ENCODE peak calls at places on chromosomes 11 and 22, in seven cellular contexts. One of them, this sample, is unnamed.

GRCh38 chr11:70755410-70756158 is 357.3 kb downstream of the CTTN start:
- DNase-seq in fibroblast of mammary gland: peak; percentile 45
- DNase-seq in activated naive CD4-positive, alpha-beta T cell treated with Interleukin-2 at 50 U/mL for 16 hours: peak; percentile 55
- DNase-seq in activated T-cell treated with anti-CD3 and anti-CD28 coated beads for 48 hours: peak; percentile 62
- DNase-seq in trophoblast cell: peak; percentile 71
- DNase-seq in A549: peak; percentile 75
- DNase-seq in colonic mucosa: peak; percentile 75
- DNase-seq in this sample: peak; percentile 64

GRCh38 chr11:108340958-108341357 is 118.1 kb downstream of the ATM start:
- DNase-seq in activated T-cell treated with anti-CD3 and anti-CD28 coated beads for 48 hours: no peak
- DNase-seq in trophoblast cell: peak; percentile 85
- DNase-seq in fibroblast of mammary gland: no peak
- DNase-seq in colonic mucosa: no peak
- DNase-seq in activated naive CD4-positive, alpha-beta T cell treated with Interleukin-2 at 50 U/mL for 16 hours: no peak
- DNase-seq in A549: peak; percentile 7
- DNase-seq in this sample: no peak

GRCh38 chr22:43435851-43436535 is 24.2 kb downstream of the MPPED1 start:
- DNase-seq in colonic mucosa: no peak
- DNase-seq in activated T-cell treated with anti-CD3 and anti-CD28 coated beads for 48 hours: no peak
- DNase-seq in trophoblast cell: no peak
- DNase-seq in fibroblast of mammary gland: no peak
- DNase-seq in A549: no peak
- DNase-seq in activated naive CD4-positive, alpha-beta T cell treated with Interleukin-2 at 50 U/mL for 16 hours: no peak
- DNase-seq in this sample: no peak

GRCh38 chr22:19330865-19331418 is 39.4 kb upstream of the CLTCL1 start:
- DNase-seq in A549: no peak
- DNase-seq in colonic mucosa: no peak
- DNase-seq in activated T-cell treated with anti-CD3 and anti-CD28 coated beads for 48 hours: no peak
- DNase-seq in trophoblast cell: no peak
- DNase-seq in fibroblast of mammary gland: no peak
- DNase-seq in activated naive CD4-positive, alpha-beta T cell treated with Interleukin-2 at 50 U/mL for 16 hours: no peak
- DNase-seq in this sample: no peak

GRCh38 chr22:44616461-44616860 is 85.5 kb upstream of the PRR5 start:
- DNase-seq in trophoblast cell: no peak
- DNase-seq in activated T-cell treated with anti-CD3 and anti-CD28 coated beads for 48 hours: no peak
- DNase-seq in A549: no peak
- DNase-seq in colonic mucosa: no peak
- DNase-seq in activated naive CD4-positive, alpha-beta T cell treated with Interleukin-2 at 50 U/mL for 16 hours: no peak
- DNase-seq in fibroblast of mammary gland: no peak
- DNase-seq in this sample: no peak

GRCh38 chr22:23533771-23534191 is 46.3 kb downstream of the IGLL1 start:
- DNase-seq in activated T-cell treated with anti-CD3 and anti-CD28 coated beads for 48 hours: no peak
- DNase-seq in fibroblast of mammary gland: no peak
- DNase-seq in colonic mucosa: peak; percentile 68
- DNase-seq in A549: peak; percentile 28
- DNase-seq in activated naive CD4-positive, alpha-beta T cell treated with Interleukin-2 at 50 U/mL for 16 hours: no peak
- DNase-seq in trophoblast cell: no peak
- DNase-seq in this sample: no peak

GRCh38 chr11:124674168-124674517 is 439 bp downstream of the SPA17 start:
- DNase-seq in trophoblast cell: no peak
- DNase-seq in colonic mucosa: peak; percentile 24
- DNase-seq in activated naive CD4-positive, alpha-beta T cell treated with Interleukin-2 at 50 U/mL for 16 hours: no peak
- DNase-seq in A549: no peak
- DNase-seq in fibroblast of mammary gland: no peak
- DNase-seq in activated T-cell treated with anti-CD3 and anti-CD28 coated beads for 48 hours: no peak
- DNase-seq in this sample: no peak

GRCh38 chr11:125412177-125412496 is 83.9 kb downstream of the FEZ1 start:
- DNase-seq in colonic mucosa: no peak
- DNase-seq in activated T-cell treated with anti-CD3 and anti-CD28 coated beads for 48 hours: no peak
- DNase-seq in fibroblast of mammary gland: no peak
- DNase-seq in A549: no peak
- DNase-seq in activated naive CD4-positive, alpha-beta T cell treated with Interleukin-2 at 50 U/mL for 16 hours: no peak
- DNase-seq in trophoblast cell: no peak
- DNase-seq in this sample: no peak

GRCh38 chr11:123525072-123525471 is 95.0 kb downstream of the GRAMD1B start:
- DNase-seq in trophoblast cell: no peak
- DNase-seq in A549: no peak
- DNase-seq in activated naive CD4-positive, alpha-beta T cell treated with Interleukin-2 at 50 U/mL for 16 hours: no peak
- DNase-seq in activated T-cell treated with anti-CD3 and anti-CD28 coated beads for 48 hours: no peak
- DNase-seq in colonic mucosa: no peak
- DNase-seq in fibroblast of mammary gland: no peak
- DNase-seq in this sample: no peak

GRCh38 chr11:72353861-72354260 is 80.5 kb downstream of the CLPB start:
- DNase-seq in trophoblast cell: no peak
- DNase-seq in activated T-cell treated with anti-CD3 and anti-CD28 coated beads for 48 hours: no peak
- DNase-seq in colonic mucosa: no peak
- DNase-seq in activated naive CD4-positive, alpha-beta T cell treated with Interleukin-2 at 50 U/mL for 16 hours: no peak
- DNase-seq in fibroblast of mammary gland: peak; percentile 36
- DNase-seq in A549: peak; percentile 31
- DNase-seq in this sample: peak; percentile 22

GRCh38 chr22:36104988-36105387 is 55.6 kb downstream of the APOL3 start:
- DNase-seq in A549: no peak
- DNase-seq in fibroblast of mammary gland: peak; percentile 44
- DNase-seq in activated T-cell treated with anti-CD3 and anti-CD28 coated beads for 48 hours: no peak
- DNase-seq in colonic mucosa: no peak
- DNase-seq in trophoblast cell: no peak
- DNase-seq in activated naive CD4-positive, alpha-beta T cell treated with Interleukin-2 at 50 U/mL for 16 hours: no peak
- DNase-seq in this sample: no peak

GRCh38 chr11:22521226-22521625 is 104.4 kb downstream of the FANCF start:
- DNase-seq in A549: peak; percentile 26
- DNase-seq in fibroblast of mammary gland: peak; percentile 75
- DNase-seq in colonic mucosa: no peak
- DNase-seq in trophoblast cell: peak; percentile 72
- DNase-seq in activated naive CD4-positive, alpha-beta T cell treated with Interleukin-2 at 50 U/mL for 16 hours: no peak
- DNase-seq in activated T-cell treated with anti-CD3 and anti-CD28 coated beads for 48 hours: no peak
- DNase-seq in this sample: peak; percentile 27

GRCh38 chr11:95671768-95672167 is 117.8 kb downstream of the FAM76B start:
- DNase-seq in colonic mucosa: no peak
- DNase-seq in A549: no peak
- DNase-seq in fibroblast of mammary gland: peak; percentile 29
- DNase-seq in activated naive CD4-positive, alpha-beta T cell treated with Interleukin-2 at 50 U/mL for 16 hours: no peak
- DNase-seq in trophoblast cell: no peak
- DNase-seq in activated T-cell treated with anti-CD3 and anti-CD28 coated beads for 48 hours: no peak
- DNase-seq in this sample: no peak

GRCh38 chr22:36360871-36361383 is 26.8 kb downstream of the MYH9 start:
- DNase-seq in A549: no peak
- DNase-seq in activated naive CD4-positive, alpha-beta T cell treated with Interleukin-2 at 50 U/mL for 16 hours: no peak
- DNase-seq in colonic mucosa: no peak
- DNase-seq in trophoblast cell: no peak
- DNase-seq in activated T-cell treated with anti-CD3 and anti-CD28 coated beads for 48 hours: no peak
- DNase-seq in fibroblast of mammary gland: no peak
- DNase-seq in this sample: no peak

GRCh38 chr11:115717215-115717584 is 213.0 kb upstream of the CADM1 start:
- DNase-seq in colonic mucosa: no peak
- DNase-seq in fibroblast of mammary gland: no peak
- DNase-seq in activated T-cell treated with anti-CD3 and anti-CD28 coated beads for 48 hours: no peak
- DNase-seq in activated naive CD4-positive, alpha-beta T cell treated with Interleukin-2 at 50 U/mL for 16 hours: no peak
- DNase-seq in trophoblast cell: no peak
- DNase-seq in A549: no peak
- DNase-seq in this sample: no peak

GRCh38 chr22:39663751-39664150 is 93.2 kb downstream of the CACNA1I start:
- DNase-seq in activated T-cell treated with anti-CD3 and anti-CD28 coated beads for 48 hours: no peak
- DNase-seq in fibroblast of mammary gland: no peak
- DNase-seq in A549: peak; percentile 8
- DNase-seq in colonic mucosa: peak; percentile 73
- DNase-seq in activated naive CD4-positive, alpha-beta T cell treated with Interleukin-2 at 50 U/mL for 16 hours: no peak
- DNase-seq in trophoblast cell: no peak
- DNase-seq in this sample: no peak

GRCh38 chr11:77637345-77638165 is at the start of gene CLNS1A:
- DNase-seq in activated naive CD4-positive, alpha-beta T cell treated with Interleukin-2 at 50 U/mL for 16 hours: peak; percentile 82
- DNase-seq in colonic mucosa: peak; percentile 93
- DNase-seq in A549: peak; percentile 93
- DNase-seq in fibroblast of mammary gland: peak; percentile 89
- DNase-seq in trophoblast cell: peak; percentile 75
- DNase-seq in activated T-cell treated with anti-CD3 and anti-CD28 coated beads for 48 hours: peak; percentile 77
- DNase-seq in this sample: peak; percentile 95

GRCh38 chr11:66600219-66600923 is 7.4 kb downstream of the CCS start:
- DNase-seq in colonic mucosa: no peak
- DNase-seq in activated T-cell treated with anti-CD3 and anti-CD28 coated beads for 48 hours: no peak
- DNase-seq in fibroblast of mammary gland: peak; percentile 45
- DNase-seq in A549: no peak
- DNase-seq in activated naive CD4-positive, alpha-beta T cell treated with Interleukin-2 at 50 U/mL for 16 hours: no peak
- DNase-seq in trophoblast cell: no peak
- DNase-seq in this sample: no peak

GRCh38 chr22:37657590-37658132 is 862 bp upstream of the PDXP start:
- DNase-seq in activated naive CD4-positive, alpha-beta T cell treated with Interleukin-2 at 50 U/mL for 16 hours: no peak
- DNase-seq in fibroblast of mammary gland: no peak
- DNase-seq in trophoblast cell: no peak
- DNase-seq in colonic mucosa: no peak
- DNase-seq in A549: no peak
- DNase-seq in activated T-cell treated with anti-CD3 and anti-CD28 coated beads for 48 hours: no peak
- DNase-seq in this sample: no peak

GRCh38 chr11:296206-296975 is 2.9 kb downstream of the IFITM5 start:
- DNase-seq in colonic mucosa: no peak
- DNase-seq in activated T-cell treated with anti-CD3 and anti-CD28 coated beads for 48 hours: no peak
- DNase-seq in activated naive CD4-positive, alpha-beta T cell treated with Interleukin-2 at 50 U/mL for 16 hours: no peak
- DNase-seq in fibroblast of mammary gland: no peak
- DNase-seq in A549: no peak
- DNase-seq in trophoblast cell: no peak
- DNase-seq in this sample: no peak

GRCh38 chr11:64334764-64335741 is 5.0 kb upstream of the CCDC88B start:
- DNase-seq in trophoblast cell: peak; percentile 97
- DNase-seq in activated naive CD4-positive, alpha-beta T cell treated with Interleukin-2 at 50 U/mL for 16 hours: no peak
- DNase-seq in activated T-cell treated with anti-CD3 and anti-CD28 coated beads for 48 hours: peak; percentile 62
- DNase-seq in A549: peak; percentile 96
- DNase-seq in colonic mucosa: peak; percentile 80
- DNase-seq in fibroblast of mammary gland: peak; percentile 94
- DNase-seq in this sample: peak; percentile 95

GRCh38 chr11:117187007-117187406 is 8.5 kb downstream of the SIDT2 start:
- DNase-seq in colonic mucosa: peak; percentile 27
- DNase-seq in A549: no peak
- DNase-seq in activated T-cell treated with anti-CD3 and anti-CD28 coated beads for 48 hours: no peak
- DNase-seq in trophoblast cell: no peak
- DNase-seq in activated naive CD4-positive, alpha-beta T cell treated with Interleukin-2 at 50 U/mL for 16 hours: no peak
- DNase-seq in fibroblast of mammary gland: no peak
- DNase-seq in this sample: no peak

GRCh38 chr22:44158766-44159165 is 22.0 kb upstream of the PARVG start:
- DNase-seq in activated T-cell treated with anti-CD3 and anti-CD28 coated beads for 48 hours: no peak
- DNase-seq in colonic mucosa: no peak
- DNase-seq in A549: no peak
- DNase-seq in activated naive CD4-positive, alpha-beta T cell treated with Interleukin-2 at 50 U/mL for 16 hours: no peak
- DNase-seq in trophoblast cell: no peak
- DNase-seq in fibroblast of mammary gland: no peak
- DNase-seq in this sample: no peak

GRCh38 chr22:45503071-45503815 is 560 bp downstream of the FBLN1 start:
- DNase-seq in colonic mucosa: no peak
- DNase-seq in A549: no peak
- DNase-seq in activated naive CD4-positive, alpha-beta T cell treated with Interleukin-2 at 50 U/mL for 16 hours: no peak
- DNase-seq in fibroblast of mammary gland: no peak
- DNase-seq in activated T-cell treated with anti-CD3 and anti-CD28 coated beads for 48 hours: no peak
- DNase-seq in trophoblast cell: no peak
- DNase-seq in this sample: no peak

GRCh38 chr11:34330653-34331052 is 27.2 kb downstream of the ABTB2 start:
- DNase-seq in trophoblast cell: no peak
- DNase-seq in fibroblast of mammary gland: no peak
- DNase-seq in activated naive CD4-positive, alpha-beta T cell treated with Interleukin-2 at 50 U/mL for 16 hours: no peak
- DNase-seq in activated T-cell treated with anti-CD3 and anti-CD28 coated beads for 48 hours: no peak
- DNase-seq in colonic mucosa: no peak
- DNase-seq in A549: no peak
- DNase-seq in this sample: no peak

This sample was measured in SW 1271.